ENCODE peak calls at places on chromosome 12, in ten cellular contexts. One of them, this sample, is unnamed.

GRCh38 chr12:62525306-62525705 is 58.7 kb downstream of the MON2 start:
- DNase-seq in CD8-positive, alpha-beta T cell: no peak
- DNase-seq in IMR-90: no peak
- DNase-seq in pons: peak
- DNase-seq in GM12892: no peak
- DNase-seq in AG10803: no peak
- DNase-seq in HTR-8/SVneo: no peak
- DNase-seq in fibroblast of lung: no peak
- DNase-seq in GM12891: no peak
- DNase-seq in putamen: no peak
- DNase-seq in this sample: no peak

GRCh38 chr12:57863676-57864075 is 17.1 kb upstream of the CTDSP2 start:
- DNase-seq in CD8-positive, alpha-beta T cell: no peak
- DNase-seq in IMR-90: no peak
- DNase-seq in pons: no peak
- DNase-seq in GM12892: no peak
- DNase-seq in AG10803: no peak
- DNase-seq in HTR-8/SVneo: no peak
- DNase-seq in fibroblast of lung: no peak
- DNase-seq in GM12891: no peak
- DNase-seq in putamen: no peak
- DNase-seq in this sample: no peak

GRCh38 chr12:89140141-89140540 is 212.2 kb downstream of the DUSP6 start:
- DNase-seq in CD8-positive, alpha-beta T cell: no peak
- DNase-seq in IMR-90: peak
- DNase-seq in pons: no peak
- DNase-seq in GM12892: no peak
- DNase-seq in AG10803: no peak
- DNase-seq in HTR-8/SVneo: no peak
- DNase-seq in fibroblast of lung: peak
- DNase-seq in GM12891: no peak
- DNase-seq in putamen: no peak
- DNase-seq in this sample: no peak

GRCh38 chr12:94712852-94713545 is 62.6 kb upstream of the TMCC3 start:
- DNase-seq in CD8-positive, alpha-beta T cell: no peak
- DNase-seq in IMR-90: no peak
- DNase-seq in pons: no peak
- DNase-seq in GM12892: no peak
- DNase-seq in AG10803: no peak
- DNase-seq in HTR-8/SVneo: no peak
- DNase-seq in fibroblast of lung: no peak
- DNase-seq in GM12891: no peak
- DNase-seq in putamen: no peak
- DNase-seq in this sample: no peak

GRCh38 chr12:52836042-52836466 is 1.9 kb upstream of the KRT79 start:
- DNase-seq in CD8-positive, alpha-beta T cell: peak
- DNase-seq in IMR-90: peak
- DNase-seq in pons: no peak
- DNase-seq in GM12892: no peak
- DNase-seq in AG10803: peak
- DNase-seq in HTR-8/SVneo: peak
- DNase-seq in fibroblast of lung: peak
- DNase-seq in GM12891: no peak
- DNase-seq in putamen: no peak
- DNase-seq in this sample: peak

GRCh38 chr12:5407457-5407856 is 24.5 kb upstream of the NTF3 start:
- DNase-seq in CD8-positive, alpha-beta T cell: no peak
- DNase-seq in IMR-90: peak
- DNase-seq in pons: no peak
- DNase-seq in GM12892: no peak
- DNase-seq in AG10803: no peak
- DNase-seq in HTR-8/SVneo: no peak
- DNase-seq in fibroblast of lung: peak
- DNase-seq in GM12891: no peak
- DNase-seq in putamen: no peak
- DNase-seq in this sample: peak

GRCh38 chr12:38850463-38850862 is 54.9 kb downstream of the CPNE8 start:
- DNase-seq in CD8-positive, alpha-beta T cell: no peak
- DNase-seq in IMR-90: no peak
- DNase-seq in pons: no peak
- DNase-seq in GM12892: no peak
- DNase-seq in AG10803: peak
- DNase-seq in HTR-8/SVneo: no peak
- DNase-seq in fibroblast of lung: peak
- DNase-seq in GM12891: no peak
- DNase-seq in putamen: no peak
- DNase-seq in this sample: peak

GRCh38 chr12:34398706-34399630 is 376.7 kb downstream of the ALG10 start:
- DNase-seq in CD8-positive, alpha-beta T cell: peak
- DNase-seq in IMR-90: no peak
- DNase-seq in pons: no peak
- DNase-seq in GM12892: no peak
- DNase-seq in AG10803: no peak
- DNase-seq in HTR-8/SVneo: no peak
- DNase-seq in fibroblast of lung: no peak
- DNase-seq in GM12891: no peak
- DNase-seq in putamen: no peak
- DNase-seq in this sample: no peak

GRCh38 chr12:75526655-75527511 is 15.5 kb upstream of the KRR1 start:
- DNase-seq in CD8-positive, alpha-beta T cell: no peak
- DNase-seq in IMR-90: peak
- DNase-seq in pons: peak
- DNase-seq in GM12892: peak
- DNase-seq in AG10803: peak
- DNase-seq in HTR-8/SVneo: peak
- DNase-seq in fibroblast of lung: peak
- DNase-seq in GM12891: no peak
- DNase-seq in putamen: peak
- DNase-seq in this sample: peak

GRCh38 chr12:101935769-101936741 is 58.7 kb downstream of the DRAM1 start:
- DNase-seq in CD8-positive, alpha-beta T cell: no peak
- DNase-seq in IMR-90: peak
- DNase-seq in pons: no peak
- DNase-seq in GM12892: no peak
- DNase-seq in AG10803: peak
- DNase-seq in HTR-8/SVneo: peak
- DNase-seq in fibroblast of lung: peak
- DNase-seq in GM12891: no peak
- DNase-seq in putamen: no peak
- DNase-seq in this sample: peak

This sample was measured in astrocyte.